ENCODE peak calls at places on chromosome 2, in four cellular contexts. One of them, this sample, is unnamed.

GRCh38 chr2:130891968-130892367 is 55.3 kb downstream of the ARHGEF4 start:
- DNase-seq in NCI-H69: no peak
- DNase-seq in activated T-cell treated with anti-CD3 and anti-CD28 coated beads for 1 hour: no peak
- DNase-seq in tibial artery: no peak
- DNase-seq in this sample: no peak

GRCh38 chr2:120261387-120262006 is 8.8 kb downstream of the RALB start:
- DNase-seq in NCI-H69: no peak
- DNase-seq in activated T-cell treated with anti-CD3 and anti-CD28 coated beads for 1 hour: no peak
- DNase-seq in tibial artery: no peak
- DNase-seq in this sample: no peak

GRCh38 chr2:64133828-64134227 is 10.4 kb downstream of the PELI1 start:
- DNase-seq in NCI-H69: no peak
- DNase-seq in activated T-cell treated with anti-CD3 and anti-CD28 coated beads for 1 hour: no peak
- DNase-seq in tibial artery: no peak
- DNase-seq in this sample: no peak

GRCh38 chr2:28137221-28137620 is 246.7 kb downstream of the BABAM2 start:
- DNase-seq in NCI-H69: peak; percentile 12
- DNase-seq in activated T-cell treated with anti-CD3 and anti-CD28 coated beads for 1 hour: no peak
- DNase-seq in tibial artery: peak; percentile 29
- DNase-seq in this sample: no peak

GRCh38 chr2:213251618-213252017 is 32.6 kb upstream of the SPAG16 start:
- DNase-seq in NCI-H69: peak; percentile 68
- DNase-seq in activated T-cell treated with anti-CD3 and anti-CD28 coated beads for 1 hour: no peak
- DNase-seq in tibial artery: no peak
- DNase-seq in this sample: no peak

GRCh38 chr2:122543815-122544214 is 788.4 kb downstream of the TSN start:
- DNase-seq in NCI-H69: no peak
- DNase-seq in activated T-cell treated with anti-CD3 and anti-CD28 coated beads for 1 hour: no peak
- DNase-seq in tibial artery: no peak
- DNase-seq in this sample: no peak

GRCh38 chr2:31333527-31334183 is 80.9 kb downstream of the XDH start:
- DNase-seq in NCI-H69: peak; percentile 71
- DNase-seq in activated T-cell treated with anti-CD3 and anti-CD28 coated beads for 1 hour: peak; percentile 67
- DNase-seq in tibial artery: peak; percentile 87
- DNase-seq in this sample: peak; percentile 69

GRCh38 chr2:231679906-231680283 is 28.4 kb upstream of the PTMA start:
- DNase-seq in NCI-H69: no peak
- DNase-seq in activated T-cell treated with anti-CD3 and anti-CD28 coated beads for 1 hour: no peak
- DNase-seq in tibial artery: no peak
- DNase-seq in this sample: no peak

GRCh38 chr2:208489687-208490086 is 83.1 kb downstream of the PTH2R start:
- DNase-seq in NCI-H69: peak; percentile 87
- DNase-seq in activated T-cell treated with anti-CD3 and anti-CD28 coated beads for 1 hour: no peak
- DNase-seq in tibial artery: no peak
- DNase-seq in this sample: no peak

GRCh38 chr2:204468689-204469429 is 76.4 kb upstream of the PARD3B start:
- DNase-seq in NCI-H69: no peak
- DNase-seq in activated T-cell treated with anti-CD3 and anti-CD28 coated beads for 1 hour: no peak
- DNase-seq in tibial artery: peak; percentile 30
- DNase-seq in this sample: no peak

GRCh38 chr2:163133602-163134001 is 295.0 kb upstream of the KCNH7 start:
- DNase-seq in NCI-H69: peak; percentile 4
- DNase-seq in activated T-cell treated with anti-CD3 and anti-CD28 coated beads for 1 hour: no peak
- DNase-seq in tibial artery: no peak
- DNase-seq in this sample: no peak